ENCODE peak calls at places on chromosome X, in ten cellular contexts. L is cardiac muscle cell; Q is adipocyte; T is HCT116; K is right cardiac atrium; H is psoas muscle; J is hepatocyte; W is Karpas-422; O is Peyer's patch; Y is CD4-positive, CD25-positive, alpha-beta regulatory T cell. N is an unnamed sample.

GRCh38 chrX:71541546-71542022 is 8.7 kb downstream of the OGT start:
- DNase-seq in L (peak; percentile 74), Q (peak; percentile 75), T (no peak), K (no peak), H (no peak), J (no peak), W (no peak), O (no peak), Y (no peak), N (no peak)

GRCh38 chrX:102784550-102784949 is 64.0 kb downstream of the GPRASP3 start:
- DNase-seq in L (no peak), Q (no peak), T (no peak), K (no peak), H (no peak), J (no peak), W (no peak), O (no peak), Y (no peak), N (no peak)

GRCh38 chrX:8849462-8849861 is 48.3 kb upstream of the FAM9A start:
- DNase-seq in L (no peak), Q (no peak), T (no peak), K (no peak), H (no peak), J (no peak), W (no peak), O (no peak), Y (no peak), N (no peak)

GRCh38 chrX:15358533-15358932 is 23.2 kb upstream of the PIGA start:
- DNase-seq in L (no peak), Q (no peak), T (no peak), K (no peak), H (no peak), J (no peak), W (peak; percentile 69), O (no peak), Y (no peak), N (no peak)

GRCh38 chrX:48516987-48517386 is 4.6 kb upstream of the EBP start:
- DNase-seq in L (no peak), Q (no peak), T (no peak), K (no peak), H (no peak), J (no peak), W (no peak), O (no peak), Y (no peak), N (no peak)

GRCh38 chrX:130173190-130173895 is 1.6 kb downstream of the RAB33A start:
- DNase-seq in L (peak; percentile 86), Q (peak; percentile 78), T (no peak), K (peak; percentile 62), H (peak; percentile 44), J (no peak), W (no peak), O (no peak), Y (peak; percentile 13), N (peak; percentile 40)

GRCh38 chrX:129932792-129933321 is 26.9 kb downstream of the UTP14A start:
- DNase-seq in L (no peak), Q (peak; percentile 32), T (no peak), K (peak; percentile 76), H (peak; percentile 31), J (peak; percentile 22), W (no peak), O (peak; percentile 59), Y (peak; percentile 16), N (no peak)

GRCh38 chrX:10011991-10012390 is 44.8 kb downstream of the CLDN34 start:
- DNase-seq in L (no peak), Q (no peak), T (no peak), K (no peak), H (no peak), J (no peak), W (no peak), O (no peak), Y (no peak), N (no peak)

GRCh38 chrX:119008122-119008744 is 33.8 kb downstream of the LONRF3 start:
- DNase-seq in L (peak; percentile 50), Q (peak; percentile 57), T (no peak), K (no peak), H (peak; percentile 23), J (peak; percentile 49), W (peak; percentile 79), O (peak; percentile 49), Y (peak; percentile 19), N (peak; percentile 16)

GRCh38 chrX:135923353-135923752 is 29.8 kb downstream of the SAGE1 start:
- DNase-seq in L (no peak), Q (no peak), T (peak; percentile 7), K (no peak), H (no peak), J (no peak), W (no peak), O (no peak), Y (no peak), N (peak; percentile 0)

GRCh38 chrX:129773649-129774458 is 5.9 kb upstream of the SASH3 start:
- DNase-seq in L (no peak), Q (no peak), T (no peak), K (no peak), H (no peak), J (peak; percentile 71), W (no peak), O (peak; percentile 70), Y (no peak), N (no peak)

GRCh38 chrX:48934581-48935331 is 15.9 kb upstream of the PIM2 start:
- DNase-seq in L (no peak), Q (no peak), T (no peak), K (no peak), H (no peak), J (no peak), W (no peak), O (no peak), Y (peak; percentile 73), N (no peak)

GRCh38 chrX:10158279-10158939 is 1.6 kb downstream of the CLCN4 start:
- DNase-seq in L (no peak), Q (no peak), T (no peak), K (peak; percentile 78), H (peak; percentile 35), J (peak; percentile 49), W (peak; percentile 87), O (no peak), Y (no peak), N (peak; percentile 68)

GRCh38 chrX:87098477-87098876 is 419.1 kb upstream of the KLHL4 start:
- DNase-seq in L (no peak), Q (no peak), T (no peak), K (no peak), H (no peak), J (no peak), W (no peak), O (no peak), Y (no peak), N (no peak)

GRCh38 chrX:40694833-40695232 is 40.5 kb downstream of the MED14 start:
- DNase-seq in L (peak; percentile 1), Q (no peak), T (no peak), K (no peak), H (no peak), J (no peak), W (no peak), O (no peak), Y (no peak), N (no peak)

GRCh38 chrX:154827624-154828408 is 6.6 kb downstream of the SMIM9 start:
- DNase-seq in L (no peak), Q (no peak), T (no peak), K (no peak), H (no peak), J (no peak), W (peak; percentile 85), O (peak; percentile 37), Y (peak; percentile 9), N (peak; percentile 68)

GRCh38 chrX:40084471-40084870 is 13.3 kb downstream of the BCOR start:
- DNase-seq in L (no peak), Q (no peak), T (no peak), K (peak; percentile 9), H (no peak), J (no peak), W (no peak), O (no peak), Y (no peak), N (no peak)

GRCh38 chrX:10235851-10236250 is 79.1 kb downstream of the CLCN4 start:
- DNase-seq in L (peak; percentile 74), Q (peak; percentile 73), T (no peak), K (no peak), H (no peak), J (no peak), W (no peak), O (no peak), Y (no peak), N (no peak)

GRCh38 chrX:44903107-44903506 is 30.1 kb downstream of the KDM6A start:
- DNase-seq in L (peak; percentile 48), Q (no peak), T (peak; percentile 33), K (no peak), H (no peak), J (no peak), W (no peak), O (no peak), Y (no peak), N (no peak)
- H3K4me1 ChIP-seq in L (no peaks in the 10 kb centered on the region), Q (peaks cover 15% of the 10 kb centered on the region), T (peaks cover 9% of the 10 kb centered on the region), K (peaks cover 6% of the 10 kb centered on the region), H (peaks cover 65% of the 10 kb centered on the region), J (no peaks in the 10 kb centered on the region), W (peaks cover 80% of the 10 kb centered on the region), O (no peaks in the 10 kb centered on the region), Y (peaks cover 35% of the 10 kb centered on the region), N (peaks cover 81% of the 10 kb centered on the region)

GRCh38 chrX:12947545-12948235 is 27.2 kb upstream of the TMSB4X start:
- DNase-seq in L (no peak), Q (no peak), T (no peak), K (no peak), H (no peak), J (no peak), W (no peak), O (no peak), Y (no peak), N (no peak)
- H3K4me1 ChIP-seq in L (no peaks in the 10 kb centered on the region), Q (peaks cover 16% of the 10 kb centered on the region), T (peaks cover 9% of the 10 kb centered on the region), K (peaks cover 3% of the 10 kb centered on the region), H (peaks cover 5% of the 10 kb centered on the region), J (peaks cover 31% of the 10 kb centered on the region), W (peaks cover 51% of the 10 kb centered on the region), O (peaks cover 11% of the 10 kb centered on the region), Y (peaks cover 62% of the 10 kb centered on the region), N (peaks cover 58% of the 10 kb centered on the region)

GRCh38 chrX:11430266-11430665 is 137.1 kb downstream of the AMELX start:
- DNase-seq in L (no peak), Q (no peak), T (no peak), K (no peak), H (no peak), J (no peak), W (no peak), O (no peak), Y (no peak), N (no peak)
- H3K4me1 ChIP-seq in L (no peaks in the 10 kb centered on the region), Q (peaks cover 23% of the 10 kb centered on the region), T (no peaks in the 10 kb centered on the region), K (no peaks in the 10 kb centered on the region), H (no peaks in the 10 kb centered on the region), J (no peaks in the 10 kb centered on the region), W (no peaks in the 10 kb centered on the region), O (no peaks in the 10 kb centered on the region), Y (no peaks in the 10 kb centered on the region), N (no peaks in the 10 kb centered on the region)

GRCh38 chrX:13091111-13091765 is 46.8 kb upstream of the FAM9C start:
- DNase-seq in L (peak; percentile 71), Q (no peak), T (no peak), K (no peak), H (no peak), J (no peak), W (no peak), O (no peak), Y (peak; percentile 54), N (no peak)
- H3K4me1 ChIP-seq in L (no peaks in the 10 kb centered on the region), Q (peaks cover 24% of the 10 kb centered on the region), T (no peaks in the 10 kb centered on the region), K (no peaks in the 10 kb centered on the region), H (no peaks in the 10 kb centered on the region), J (peaks cover 35% of the 10 kb centered on the region), W (no peaks in the 10 kb centered on the region), O (no peaks in the 10 kb centered on the region), Y (peaks cover 89% of the 10 kb centered on the region), N (peaks cover 66% of the 10 kb centered on the region)

GRCh38 chrX:25022499-25023325 is 6.9 kb upstream of the ARX start:
- DNase-seq in L (no peak), Q (no peak), T (no peak), K (peak; percentile 53), H (no peak), J (peak; percentile 34), W (no peak), O (no peak), Y (no peak), N (no peak)
- H3K4me1 ChIP-seq in L (peaks cover 3% of the 10 kb centered on the region), Q (no peaks in the 10 kb centered on the region), T (peaks cover 3% of the 10 kb centered on the region), K (peaks cover 2% of the 10 kb centered on the region), H (peaks cover 5% of the 10 kb centered on the region), J (peaks cover 9% of the 10 kb centered on the region), W (no peaks in the 10 kb centered on the region), O (no peaks in the 10 kb centered on the region), Y (peaks cover 30% of the 10 kb centered on the region), N (no peaks in the 10 kb centered on the region)